ENCODE peak calls at places on chromosomes 11 and 22, in five cellular contexts. H, P, T, Y and G are unnamed samples.
A peak's percentile ranks its signal among the peaks of the same experiment; 100 is the strongest.

GRCh38 chr11:60080523-60080922 is 7.9 kb upstream of the MS4A2 start:
- DNase-seq in H (no peak), P (no peak), T (no peak), Y (no peak), G (no peak)

GRCh38 chr22:33697640-33698039 is 222.6 kb downstream of the LARGE1 start:
- DNase-seq in H (no peak), P (no peak), T (peak; percentile 59), Y (peak; percentile 54), G (no peak)

GRCh38 chr11:17558916-17559315 is 11.9 kb downstream of the OTOG start:
- DNase-seq in H (no peak), P (no peak), T (no peak), Y (no peak), G (no peak)

GRCh38 chr11:67492069-67492727 is 9.4 kb downstream of the AIP start:
- DNase-seq in H (no peak), P (no peak), T (no peak), Y (no peak), G (no peak)

GRCh38 chr22:47053865-47054185 is 291.4 kb downstream of the TBC1D22A start:
- DNase-seq in H (no peak), P (no peak), T (peak; percentile 73), Y (peak; percentile 78), G (no peak)

GRCh38 chr11:31110825-31111224 is 258.7 kb downstream of the DCDC1 start:
- DNase-seq in H (no peak), P (no peak), T (no peak), Y (no peak), G (no peak)

GRCh38 chr11:111213256-111213655 is 32.3 kb upstream of the POU2AF2 start:
- DNase-seq in H (no peak), P (no peak), T (peak; percentile 53), Y (peak; percentile 59), G (no peak)

GRCh38 chr22:31951201-31952093 is 7.1 kb downstream of the YWHAH start:
- DNase-seq in H (no peak), P (no peak), T (no peak), Y (no peak), G (no peak)

GRCh38 chr11:114099392-114100178 is 40.1 kb downstream of the ZBTB16 start:
- DNase-seq in H (no peak), P (no peak), T (no peak), Y (no peak), G (no peak)

GRCh38 chr11:93648168-93648567 is 13.3 kb upstream of the CEP295 start:
- DNase-seq in H (no peak), P (no peak), T (peak; percentile 21), Y (peak; percentile 13), G (no peak)
- TF ChIP-seq CTCF in H (no peak), P (no peak), T (peak; percentile 29), Y (peak; percentile 24), G (peak; percentile 47)

GRCh38 chr11:116615211-116615865 is 157.4 kb downstream of the BUD13 start:
- DNase-seq in H (no peak), P (no peak), T (no peak), Y (no peak), G (no peak)
- H3K4me3 ChIP-seq in H (no peak overlapping the region), P (no peak overlapping the region), T (no peak overlapping the region), Y (no peak overlapping the region), G (no peak overlapping the region)

GRCh38 chr11:35403765-35404396 is 15.5 kb downstream of the SLC1A2 start:
- DNase-seq in H (no peak), P (no peak), T (no peak), Y (no peak), G (no peak)

GRCh38 chr11:35407041-35407440 is 12.3 kb downstream of the SLC1A2 start:
- DNase-seq in H (no peak), P (no peak), T (no peak), Y (no peak), G (no peak)

GRCh38 chr11:35398881-35399280 is 20.5 kb downstream of the SLC1A2 start:
- DNase-seq in H (no peak), P (no peak), T (peak; percentile 19), Y (no peak), G (no peak)

GRCh38 chr11:35402751-35403454 is 16.5 kb downstream of the SLC1A2 start:
- DNase-seq in H (no peak), P (no peak), T (no peak), Y (no peak), G (no peak)

DNA sequence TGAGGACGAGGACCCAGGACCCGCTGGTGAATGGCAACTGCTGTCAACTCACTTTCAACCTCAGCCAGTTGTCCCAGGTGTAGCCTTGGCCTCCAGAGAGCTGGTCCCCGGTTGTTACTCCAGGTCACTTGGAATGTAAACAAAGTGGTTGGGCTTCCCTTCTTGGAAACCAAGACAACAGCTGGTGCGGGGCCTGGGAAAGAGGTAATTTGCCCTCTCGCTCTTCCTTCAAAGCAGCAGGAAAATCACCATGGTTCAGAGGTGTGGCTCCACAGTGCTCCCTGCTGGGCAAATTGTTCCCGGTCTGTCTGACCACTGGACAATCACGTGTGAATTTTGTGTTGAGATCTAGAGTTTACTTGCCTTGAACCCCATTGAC is 15.0 kb downstream of the SLC1A2 start:
- DNase-seq in H (peak; percentile 56), P (no peak), T (peak; percentile 38), Y (peak; percentile 20), G (no peak)
- TF ChIP-seq CTCF in H (peak; percentile 53), P (no peak), T (peak; percentile 49), Y (peak; percentile 58), G (peak; percentile 75)

GRCh38 chr11:75152651-75153553 is 2.0 kb downstream of the SLCO2B1 start:
- DNase-seq in H (no peak), P (no peak), T (no peak), Y (no peak), G (no peak)

GRCh38 chr11:75152090-75152489 is 1.2 kb downstream of the SLCO2B1 start:
- DNase-seq in H (no peak), P (no peak), T (no peak), Y (no peak), G (no peak)

GRCh38 chr11:75150079-75150478 is 828 bp upstream of the SLCO2B1 start:
- DNase-seq in H (no peak), P (no peak), T (no peak), Y (no peak), G (no peak)

GRCh38 chr11:75151346-75152047 is 590 bp downstream of the SLCO2B1 start:
- DNase-seq in H (no peak), P (no peak), T (no peak), Y (no peak), G (no peak)

GRCh38 chr11:75150879-75151278 is at the start of gene SLCO2B1:
- DNase-seq in H (no peak), P (no peak), T (no peak), Y (no peak), G (no peak)
- H3K4me3 ChIP-seq in H (peak within 1 kb of the TSS; percentile 54), P (peak within 1 kb of the TSS; percentile 11), T (no peak within 1 kb of the TSS), Y (no peak within 1 kb of the TSS), G (no peak within 1 kb of the TSS)